ENCODE peak calls at places on chromosomes 6 and 20, in nine cellular contexts. G, D, R, Q, L, Y, P, C and K are unnamed samples. For H3K4me1 and H3K9me3, the result is how much of the 10 kb centered on the place peaks cover.

GRCh38 chr6:94454231-94454630 is 1034.9 kb upstream of the EPHA7 start:
- DNase-seq in P (no peak), C (no peak), G (no peak), D (no peak), R (no peak), L (no peak), Q (no peak), Y (no peak), K (no peak)

GRCh38 chr6:11354019-11354418 is 121.6 kb upstream of the NEDD9 start:
- DNase-seq in D (no peak), Y (no peak), P (no peak), G (peak), R (no peak), L (peak), C (no peak), Q (peak), K (peak)

GRCh38 chr6:4489538-4489937 is 286.7 kb upstream of the CDYL start:
- DNase-seq in P (no peak), Y (no peak), G (no peak), Q (no peak), D (no peak), R (no peak), L (no peak), C (no peak), K (no peak)

GRCh38 chr6:68527691-68528090 is 107.4 kb upstream of the ADGRB3 start:
- DNase-seq in L (no peak), D (no peak), P (no peak), R (no peak), C (no peak), Q (no peak), G (no peak), Y (no peak), K (no peak)

GRCh38 chr6:32181890-32182529 is 2.0 kb downstream of the AGER start:
- DNase-seq in R (no peak), L (no peak), G (no peak), Y (no peak), D (no peak), C (no peak), Q (no peak), P (no peak), K (no peak)

GRCh38 chr20:32572271-32572968 is 12.7 kb downstream of the NOL4L start:
- DNase-seq in C (no peak), Y (no peak), P (no peak), R (no peak), D (no peak), Q (no peak), L (no peak), G (no peak), K (no peak)

GRCh38 chr6:42984924-42985475 is 630 bp downstream of the PPP2R5D start:
- DNase-seq in P (no peak), Q (no peak), D (peak), G (no peak), C (no peak), R (peak), Y (no peak), L (peak), K (no peak)

GRCh38 chr6:105452924-105453756 is 50.3 kb upstream of the PREP start:
- DNase-seq in P (no peak), L (peak), R (no peak), Y (no peak), Q (no peak), G (peak), D (no peak), C (peak), K (no peak)

GRCh38 chr6:163309491-163310026 is 105.0 kb upstream of the QKI start:
- DNase-seq in L (no peak), R (no peak), C (no peak), Y (no peak), D (no peak), P (no peak), Q (no peak), G (no peak), K (no peak)

GRCh38 chr20:2729251-2729713 is 36.7 kb downstream of the EBF4 start:
- DNase-seq in C (no peak), Y (no peak), P (no peak), D (no peak), G (no peak), R (no peak), Q (no peak), L (no peak), K (no peak)

GRCh38 chr6:43778131-43778857 is 8.3 kb downstream of the VEGFA start:
- DNase-seq in G (no peak), D (no peak), L (no peak), Y (no peak), R (no peak), Q (no peak), C (no peak), P (peak), K (no peak)

GRCh38 chr20:17610566-17611289 is 40.9 kb downstream of the DSTN start:
- DNase-seq in P (peak), C (peak), R (peak), G (peak), D (no peak), Y (peak), L (no peak), Q (no peak), K (no peak)

GRCh38 chr6:5481024-5481423 is 219.7 kb downstream of the FARS2 start:
- DNase-seq in Q (no peak), D (no peak), C (no peak), R (no peak), L (no peak), Y (no peak), P (no peak), G (no peak), K (no peak)

GRCh38 chr6:94177429-94177828 is 758.1 kb upstream of the EPHA7 start:
- DNase-seq in L (no peak), R (no peak), Q (no peak), P (no peak), Y (no peak), C (no peak), G (no peak), D (no peak), K (no peak)

GRCh38 chr6:113306552-113307145 is 550.5 kb upstream of the MARCKS start:
- DNase-seq in L (peak), P (peak), Y (peak), D (peak), R (peak), G (peak), Q (peak), C (peak), K (peak)

GRCh38 chr20:39849664-39850063 is 839.4 kb downstream of the MAFB start:
- DNase-seq in L (no peak), G (peak), P (peak), R (peak), Y (no peak), D (peak), Q (peak), C (peak), K (peak)

GRCh38 chr6:30259140-30260035 is 46.2 kb upstream of the TRIM26 start:
- DNase-seq in C (peak), Y (peak), R (peak), D (peak), P (peak), G (peak), L (no peak), Q (peak), K (peak)

GRCh38 chr20:60249436-60249835 is 291.2 kb downstream of the CDH26 start:
- DNase-seq in P (no peak), C (no peak), R (no peak), G (no peak), Y (no peak), D (no peak), Q (no peak), L (peak), K (no peak)

GRCh38 chr6:14816106-14816864 is 429.6 kb upstream of the JARID2 start:
- DNase-seq in D (no peak), R (no peak), G (no peak), P (no peak), L (no peak), Q (no peak), C (no peak), Y (no peak), K (no peak)

GRCh38 chr6:34793877-34794276 is 2.0 kb downstream of the BLTP3A start:
- DNase-seq in Y (no peak), R (no peak), D (no peak), G (no peak), L (no peak), C (no peak), Q (no peak), P (no peak), K (no peak)

GRCh38 chr20:1628621-1629020 is 8.8 kb upstream of the SIRPB1 start:
- DNase-seq in Y (no peak), C (no peak), L (no peak), P (no peak), R (no peak), G (no peak), Q (no peak), D (no peak), K (no peak)

GRCh38 chr20:50015993-50016770 is 33.4 kb downstream of the SNAI1 start:
- DNase-seq in R (no peak), G (no peak), P (no peak), L (no peak), Q (peak), C (no peak), D (no peak), Y (no peak), K (no peak)

GRCh38 chr20:56788671-56789610 is 159.8 kb downstream of the TFAP2C start:
- DNase-seq in C (no peak), Q (no peak), D (no peak), P (no peak), Y (no peak), R (no peak), L (no peak), G (no peak), K (no peak)

GRCh38 chr6:37714836-37715425 is 17.2 kb upstream of the MDGA1 start:
- DNase-seq in C (no peak), G (no peak), P (no peak), D (no peak), R (no peak), Y (no peak), Q (no peak), L (no peak), K (no peak)

GRCh38 chr20:35001596-35002362 is 46.1 kb downstream of the MYH7B start:
- DNase-seq in C (no peak), Y (no peak), G (no peak), L (peak), D (no peak), P (no peak), Q (peak), R (no peak), K (peak)

GRCh38 chr20:25207149-25207959 is 11.8 kb downstream of the ENTPD6 start:
- DNase-seq in L (peak), D (no peak), P (peak), Y (no peak), Q (no peak), C (peak), G (peak), R (no peak), K (no peak)

GRCh38 chr6:30641048-30641447 is 5.9 kb upstream of the C6orf136 start:
- DNase-seq in D (no peak), Y (no peak), C (no peak), G (no peak), L (peak), Q (no peak), P (no peak), R (no peak), K (no peak)

GRCh38 chr6:140571139-140571538 is 1196.7 kb upstream of the CITED2 start:
- DNase-seq in G (no peak), R (no peak), P (no peak), Q (no peak), C (no peak), Y (no peak), D (no peak), L (no peak), K (no peak)

GRCh38 chr6:37072526-37072925 is 67.1 kb downstream of the FGD2 start:
- DNase-seq in L (peak), P (no peak), Y (no peak), G (no peak), C (no peak), Q (no peak), R (no peak), D (no peak), K (no peak)

GRCh38 chr20:61328906-61329558 is 77.0 kb downstream of the CDH4 start:
- DNase-seq in P (peak), D (no peak), C (no peak), Q (no peak), R (no peak), G (no peak), Y (no peak), L (no peak), K (no peak)

GRCh38 chr6:28867078-28867414 is 56.7 kb downstream of the TRIM27 start:
- DNase-seq in L (no peak), Q (no peak), D (no peak), C (no peak), R (no peak), G (no peak), P (no peak), Y (no peak), K (no peak)

GRCh38 chr6:155014715-155015300 is 19.7 kb downstream of the TIAM2 start:
- DNase-seq in D (no peak), R (no peak), Q (no peak), G (peak), Y (no peak), L (no peak), P (no peak), C (no peak), K (no peak)

GRCh38 chr6:28542440-28543293 is 17.0 kb downstream of the GPX5 start:
- DNase-seq in C (no peak), D (peak), G (no peak), L (peak), R (peak), Q (no peak), Y (peak), P (peak), K (no peak)

GRCh38 chr20:32319100-32319499 is 39.0 kb upstream of the ASXL1 start:
- DNase-seq in P (no peak), C (no peak), D (no peak), L (no peak), R (no peak), Q (no peak), Y (no peak), G (no peak), K (no peak)

GRCh38 chr6:153801917-153802316 is 237.1 kb upstream of the OPRM1 start:
- DNase-seq in P (no peak), L (no peak), G (no peak), R (no peak), Y (no peak), Q (no peak), D (no peak), C (no peak), K (no peak)

GRCh38 chr6:121615493-121615892 is 180.0 kb downstream of the GJA1 start:
- DNase-seq in C (no peak), R (no peak), L (no peak), P (no peak), Y (no peak), D (no peak), G (no peak), Q (no peak), K (no peak)

GRCh38 chr6:18155273-18155863 is at the start of gene KDM1B:
- DNase-seq in Q (peak), R (no peak), P (peak), G (peak), C (peak), Y (peak), L (peak), D (peak), K (peak)

GRCh38 chr6:111605100-111605748 is 454 bp downstream of the TRAF3IP2 start:
- DNase-seq in R (peak), D (peak), P (peak), C (peak), Y (peak), Q (peak), L (peak), G (peak), K (peak)
- H3K4me1 ChIP-seq in R (under half), D (half or more), P (under half), C (under half), Y (under half), Q (half or more), L (half or more), G (under half), K (half or more)

GRCh38 chr6:168724033-168724432 is 283.0 kb downstream of the SMOC2 start:
- DNase-seq in D (peak), P (peak), Y (no peak), L (no peak), C (no peak), Q (no peak), R (no peak), G (no peak), K (no peak)

GRCh38 chr6:168722397-168722796 is 281.4 kb downstream of the SMOC2 start:
- DNase-seq in R (no peak), Y (no peak), Q (no peak), D (no peak), L (no peak), C (no peak), G (peak), P (no peak), K (no peak)

GRCh38 chr6:168730931-168731716 is 290.1 kb downstream of the SMOC2 start:
- DNase-seq in C (no peak), D (no peak), G (no peak), R (no peak), Q (no peak), Y (no peak), P (no peak), L (no peak), K (no peak)

GRCh38 chr6:168721571-168721970 is 280.6 kb downstream of the SMOC2 start:
- DNase-seq in Y (no peak), R (no peak), G (no peak), Q (no peak), D (no peak), L (no peak), P (no peak), C (no peak), K (no peak)

GRCh38 chr6:168725821-168726220 is 284.8 kb downstream of the SMOC2 start:
- DNase-seq in Y (no peak), P (peak), D (no peak), L (no peak), G (peak), Q (no peak), C (no peak), R (no peak), K (no peak)
- H3K9me3 ChIP-seq in Y (under half), P (under half), D (under half), L (under half), G (under half), Q (under half), C (under half), R (under half), K (under half)

GRCh38 chr20:16135630-16136029 is 437.6 kb downstream of the KIF16B start:
- DNase-seq in C (no peak), L (no peak), R (no peak), G (no peak), Y (no peak), D (no peak), P (no peak), Q (no peak), K (no peak)
- H3K27ac ChIP-seq in C (no peak), L (no peak), R (no peak), G (no peak), Y (no peak), D (no peak), P (no peak), Q (no peak), K (no peak)

DNA sequence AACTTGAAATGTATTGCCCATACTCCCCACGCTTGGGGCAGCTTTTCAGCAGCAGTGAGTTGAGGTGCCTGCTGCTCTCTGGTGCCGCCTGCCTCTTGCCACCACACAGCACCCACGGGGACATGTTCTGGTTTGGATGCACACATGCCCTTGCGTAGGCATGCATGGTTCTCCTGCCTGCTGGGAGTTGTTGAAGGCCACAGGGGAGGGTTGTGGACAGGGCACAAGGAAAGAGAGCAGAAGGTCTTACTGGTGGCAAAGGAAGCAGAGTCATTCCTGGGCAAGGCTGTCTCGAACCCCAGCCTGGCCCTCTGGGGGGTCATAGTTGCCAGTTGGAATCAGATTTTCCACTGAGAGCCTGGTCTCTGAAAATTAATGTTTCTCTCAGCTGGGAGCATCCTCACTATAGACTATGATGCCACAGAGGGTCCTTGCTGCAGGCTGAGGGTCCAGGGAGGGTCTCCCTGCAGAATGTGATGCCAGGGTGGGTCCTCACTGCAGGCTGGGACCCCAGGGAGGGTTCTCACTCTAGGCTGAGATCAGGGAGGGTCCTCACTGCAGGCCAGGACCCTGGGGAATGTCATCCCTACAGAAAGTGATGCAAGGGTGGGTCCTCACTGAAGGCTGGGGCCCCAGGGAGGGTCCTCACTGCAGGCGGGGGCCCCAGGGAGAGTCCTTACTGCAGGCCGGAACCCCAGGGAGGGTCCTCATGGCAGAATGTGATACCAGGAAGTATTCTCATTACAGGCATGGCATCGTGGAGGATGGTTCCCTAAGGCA is 59.2 kb downstream of the TOX2 start:
- DNase-seq in G (no peak), D (no peak), R (no peak), L (no peak), Y (no peak), C (no peak), Q (no peak), P (no peak), K (no peak)
- H3K4me1 ChIP-seq in G (under half), D (under half), R (under half), L (under half), Y (under half), C (under half), Q (under half), P (under half), K (under half)

DNA sequence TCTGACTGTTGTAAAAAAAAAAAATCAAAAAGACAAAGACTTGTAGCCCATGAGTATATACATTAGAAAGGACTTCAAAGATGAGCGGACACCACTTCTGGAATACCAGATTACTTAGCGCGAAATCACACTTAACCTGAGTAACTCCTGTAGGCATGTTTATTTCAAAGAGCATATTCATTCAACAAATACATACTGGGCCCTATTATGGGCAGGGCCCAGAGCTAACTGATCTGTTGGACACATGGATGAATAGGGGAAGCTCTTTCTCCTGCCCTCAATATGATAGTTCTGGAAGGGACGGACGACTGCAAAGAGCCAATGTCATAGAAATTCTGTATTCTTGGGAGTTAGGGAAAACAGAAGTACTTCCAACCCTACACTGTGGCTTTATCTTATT is 12.3 kb downstream of the MAN1A1 start:
- DNase-seq in R (no peak), G (no peak), D (no peak), P (no peak), C (no peak), L (no peak), Y (no peak), Q (no peak), K (no peak)
- H3K9me3 ChIP-seq in R (under half), G (under half), D (under half), P (under half), C (under half), L (under half), Y (under half), Q (under half), K (under half)